ENCODE peak calls at places on chromosomes 4 and X, in six cellular contexts. P is stimulated activated CD4-positive, alpha-beta T cell treated with anti-CD3 and anti-CD28 coated beads, TNF-alpha, amount 100 ng/mL, for 24 hours; B is GDM1; L is lung; N is NCI-H2081; D is NCI-H1092. Z is an unnamed sample.

GRCh38 chr4:181018998-181019397 is 1224.2 kb upstream of the TENM3 start:
- DNase-seq in P (no peak), B (no peak), L (no peak), N (no peak), D (no peak), Z (no peak)

GRCh38 chr4:37673523-37674192 is 12.5 kb downstream of the RELL1 start:
- DNase-seq in P (no peak), B (no peak), L (no peak), N (no peak), D (no peak), Z (no peak)

GRCh38 chr4:186707996-186708395 is 15.7 kb downstream of the FAT1 start:
- DNase-seq in P (no peak), B (no peak), L (no peak), N (no peak), D (no peak), Z (no peak)

GRCh38 chrX:20530319-20530979 is 263.7 kb upstream of the RPS6KA3 start:
- DNase-seq in P (peak; percentile 35), B (no peak), L (peak; percentile 52), N (peak; percentile 58), D (peak; percentile 61), Z (peak; percentile 3)

GRCh38 chr4:153039542-153040185 is 103.5 kb downstream of the FHDC1 start:
- DNase-seq in P (no peak), B (no peak), L (no peak), N (no peak), D (no peak), Z (no peak)

GRCh38 chrX:776529-777230 is 146.1 kb downstream of the SHOX start:
- DNase-seq in P (no peak), B (no peak), L (no peak), N (no peak), D (no peak), Z (no peak)

GRCh38 chr4:38902695-38903094 is 35.1 kb downstream of the FAM114A1 start:
- DNase-seq in P (no peak), B (no peak), L (no peak), N (peak; percentile 46), D (no peak), Z (peak; percentile 62)

GRCh38 chr4:123405212-123405856 is 8.7 kb downstream of the SPRY1 start:
- DNase-seq in P (no peak), B (no peak), L (no peak), N (no peak), D (peak; percentile 44), Z (no peak)

GRCh38 chr4:47814896-47815295 is 23.0 kb downstream of the CORIN start:
- DNase-seq in P (no peak), B (no peak), L (no peak), N (no peak), D (no peak), Z (no peak)

GRCh38 chr4:144090744-144091143 is 49.8 kb downstream of the GYPA start:
- DNase-seq in P (no peak), B (no peak), L (no peak), N (no peak), D (no peak), Z (no peak)

GRCh38 chr4:15479089-15479912 is 9.6 kb downstream of the CC2D2A start:
- DNase-seq in P (no peak), B (peak; percentile 29), L (peak; percentile 55), N (peak; percentile 85), D (peak; percentile 68), Z (peak; percentile 63)

GRCh38 chr4:57023104-57023503 is 44.4 kb downstream of the POLR2B start:
- DNase-seq in P (no peak), B (no peak), L (no peak), N (no peak), D (no peak), Z (no peak)

GRCh38 chr4:16896871-16897270 is 1.6 kb downstream of the LDB2 start:
- DNase-seq in P (no peak), B (no peak), L (no peak), N (no peak), D (no peak), Z (no peak)

GRCh38 chr4:37722000-37722638 is 35.9 kb upstream of the RELL1 start:
- DNase-seq in P (no peak), B (no peak), L (no peak), N (no peak), D (no peak), Z (no peak)

GRCh38 chr4:337932-338758 is 531 bp downstream of the ZNF141 start:
- DNase-seq in P (peak; percentile 63), B (no peak), L (peak; percentile 49), N (no peak), D (peak; percentile 10), Z (peak; percentile 56)

GRCh38 chr4:104966349-104967033 is 180.2 kb upstream of the TET2 start:
- DNase-seq in P (no peak), B (peak; percentile 3), L (peak; percentile 61), N (no peak), D (no peak), Z (peak; percentile 95)

GRCh38 chr4:40196724-40197281 is at the start of gene RHOH:
- DNase-seq in P (peak; percentile 72), B (peak; percentile 63), L (no peak), N (no peak), D (no peak), Z (no peak)

GRCh38 chr4:156255608-156256007 is 301.9 kb upstream of the CTSO start:
- DNase-seq in P (no peak), B (no peak), L (no peak), N (peak; percentile 59), D (peak; percentile 61), Z (no peak)

GRCh38 chr4:139934336-139934735 is 219.6 kb downstream of the MAML3 start:
- DNase-seq in P (no peak), B (no peak), L (no peak), N (peak; percentile 77), D (peak; percentile 35), Z (no peak)

GRCh38 chr4:157810137-157810774 is 362.6 kb downstream of the GASK1B start:
- DNase-seq in P (no peak), B (no peak), L (no peak), N (no peak), D (no peak), Z (no peak)

GRCh38 chrX:95956780-95957179 is 727.9 kb upstream of the DIAPH2 start:
- DNase-seq in P (no peak), B (no peak), L (no peak), N (no peak), D (no peak), Z (no peak)

GRCh38 chr4:83431200-83431599 is 24.4 kb downstream of the HELQ start:
- DNase-seq in P (no peak), B (no peak), L (no peak), N (no peak), D (no peak), Z (no peak)

GRCh38 chrX:69369999-69370398 is 134.1 kb upstream of the NALF2 start:
- DNase-seq in P (no peak), B (no peak), L (no peak), N (no peak), D (no peak), Z (no peak)

GRCh38 chr4:177726111-177726510 is 283.9 kb upstream of the AGA start:
- DNase-seq in P (no peak), B (no peak), L (no peak), N (no peak), D (no peak), Z (no peak)

GRCh38 chrX:3518870-3519269 is 172.4 kb upstream of the MXRA5 start:
- DNase-seq in P (no peak), B (no peak), L (no peak), N (no peak), D (no peak), Z (no peak)

GRCh38 chrX:150643271-150643670 is 49.9 kb upstream of the MTMR1 start:
- DNase-seq in P (no peak), B (no peak), L (no peak), N (no peak), D (no peak), Z (no peak)

GRCh38 chr4:8112036-8112576 is 46.5 kb downstream of the ABLIM2 start:
- DNase-seq in P (no peak), B (no peak), L (no peak), N (peak; percentile 84), D (no peak), Z (no peak)

GRCh38 chr4:122765702-122766352 is 33.3 kb downstream of the BBS12 start:
- DNase-seq in P (no peak), B (no peak), L (no peak), N (no peak), D (no peak), Z (no peak)

GRCh38 chr4:52241916-52242315 is 190.8 kb downstream of the SPATA18 start:
- DNase-seq in P (no peak), B (no peak), L (no peak), N (no peak), D (no peak), Z (no peak)

GRCh38 chrX:21734175-21734574 is 23.7 kb downstream of the SMPX start:
- DNase-seq in P (no peak), B (no peak), L (no peak), N (no peak), D (no peak), Z (no peak)

GRCh38 chrX:72020204-72020603 is 109.6 kb downstream of the NHSL2 start:
- DNase-seq in P (no peak), B (no peak), L (peak; percentile 25), N (no peak), D (no peak), Z (no peak)

GRCh38 chr4:168713193-168713592 is 216.3 kb downstream of the PALLD start:
- DNase-seq in P (no peak), B (no peak), L (no peak), N (peak; percentile 92), D (peak; percentile 33), Z (no peak)

GRCh38 chr4:183468210-183469095 is 24.0 kb downstream of the CDKN2AIP start:
- DNase-seq in P (no peak), B (no peak), L (no peak), N (no peak), D (no peak), Z (no peak)

Z was measured in AML-193.